ENCODE peak calls at places on chromosomes 3 and 15, in eight cellular contexts. S is colonic mucosa; H is progenitor cell of endocrine pancreas; M is stimulated activated naive CD8-positive, alpha-beta T cell treated with anti-CD3 and anti-CD28 coated beads, Interleukin-15, Interleukin-2, amounts not matched to agents 100 U/mL and 50 U/mL, for 24 hours; D is D341Med; I is NCI-H2081; A is mesothelial cell of epicardium; W is stimulated activated CD4-positive, alpha-beta T cell treated with anti-CD3 and anti-CD28 coated beads, Interleukin-15, amount 100 ng/mL, for 48 hours. Y is an unnamed sample.

GRCh38 chr3:161316006-161316689 is 55.2 kb downstream of the SPTSSB start:
- DNase-seq in S (peak), H (no peak), M (no peak), D (no peak), I (no peak), A (no peak), W (no peak), Y (no peak)

GRCh38 chr15:31526916-31527690 is 200.5 kb downstream of the KLF13 start:
- DNase-seq in S (no peak), H (no peak), M (no peak), D (no peak), I (no peak), A (no peak), W (no peak), Y (no peak)

GRCh38 chr15:31254431-31255175 is 72.0 kb upstream of the KLF13 start:
- DNase-seq in S (peak), H (no peak), M (no peak), D (no peak), I (no peak), A (no peak), W (no peak), Y (no peak)

GRCh38 chr3:159029306-159030026 is 227.6 kb downstream of the MFSD1 start:
- DNase-seq in S (no peak), H (no peak), M (no peak), D (no peak), I (no peak), A (no peak), W (no peak), Y (no peak)

GRCh38 chr3:98326036-98326435 is 27.6 kb upstream of the OR5K4 start:
- DNase-seq in S (no peak), H (no peak), M (no peak), D (no peak), I (no peak), A (no peak), W (no peak), Y (no peak)

GRCh38 chr3:87793322-87793877 is 265.4 kb downstream of the CGGBP1 start:
- DNase-seq in S (no peak), H (no peak), M (no peak), D (no peak), I (no peak), A (no peak), W (no peak), Y (no peak)

GRCh38 chr15:48437178-48437577 is 105.9 kb downstream of the DUT start:
- DNase-seq in S (no peak), H (no peak), M (no peak), D (no peak), I (no peak), A (no peak), W (no peak), Y (no peak)

GRCh38 chr3:100605358-100605757 is 4.0 kb upstream of the ADGRG7 start:
- DNase-seq in S (no peak), H (no peak), M (no peak), D (no peak), I (no peak), A (no peak), W (no peak), Y (no peak)

GRCh38 chr3:196414469-196414868 is 17.8 kb downstream of the UBXN7 start:
- DNase-seq in S (no peak), H (no peak), M (no peak), D (no peak), I (no peak), A (no peak), W (no peak), Y (no peak)

GRCh38 chr3:61381745-61382392 is 130.6 kb upstream of the FHIT start:
- DNase-seq in S (no peak), H (no peak), M (no peak), D (peak), I (peak), A (no peak), W (no peak), Y (no peak)

GRCh38 chr3:120072867-120073525 is 21.3 kb downstream of the GSK3B start:
- DNase-seq in S (no peak), H (no peak), M (no peak), D (no peak), I (no peak), A (no peak), W (no peak), Y (no peak)

GRCh38 chr3:152300029-152300764 is 31.5 kb downstream of the MBNL1 start:
- DNase-seq in S (no peak), H (no peak), M (no peak), D (no peak), I (peak), A (no peak), W (no peak), Y (no peak)

GRCh38 chr3:112127522-112128494 is 5.2 kb downstream of the GCSAM start:
- DNase-seq in S (no peak), H (no peak), M (no peak), D (no peak), I (no peak), A (no peak), W (no peak), Y (no peak)

GRCh38 chr3:43512749-43513404 is 108.9 kb downstream of the ANO10 start:
- DNase-seq in S (no peak), H (no peak), M (no peak), D (no peak), I (no peak), A (no peak), W (no peak), Y (no peak)